ENCODE peak calls at places on chromosomes 6 and 20, in nine cellular contexts. One of them, this sample, is unnamed.

GRCh38 chr6:74410630-74411029 is 714.6 kb downstream of the CD109 start:
- DNase-seq in mammary epithelial cell: no peak
- DNase-seq in H1: no peak
- DNase-seq in cardiac fibroblast: no peak
- DNase-seq in neural progenitor cell: no peak
- DNase-seq in astrocyte: peak
- DNase-seq in stomach: no peak
- DNase-seq in heart left ventricle: no peak
- DNase-seq in A673: no peak
- DNase-seq in this sample: no peak

GRCh38 chr6:140816696-140817095 is 1316.0 kb upstream of the GJE1 start:
- DNase-seq in mammary epithelial cell: no peak
- DNase-seq in H1: no peak
- DNase-seq in cardiac fibroblast: no peak
- DNase-seq in neural progenitor cell: no peak
- DNase-seq in astrocyte: no peak
- DNase-seq in stomach: no peak
- DNase-seq in heart left ventricle: no peak
- DNase-seq in A673: no peak
- DNase-seq in this sample: no peak

GRCh38 chr20:63399596-63400375 is 38.6 kb upstream of the CHRNA4 start:
- DNase-seq in mammary epithelial cell: no peak
- DNase-seq in H1: no peak
- DNase-seq in cardiac fibroblast: no peak
- DNase-seq in neural progenitor cell: no peak
- DNase-seq in astrocyte: no peak
- DNase-seq in stomach: no peak
- DNase-seq in heart left ventricle: no peak
- DNase-seq in A673: no peak
- DNase-seq in this sample: no peak

GRCh38 chr6:90493332-90493731 is 93.5 kb downstream of the MAP3K7 start:
- DNase-seq in mammary epithelial cell: peak
- DNase-seq in H1: no peak
- DNase-seq in cardiac fibroblast: peak
- DNase-seq in neural progenitor cell: no peak
- DNase-seq in astrocyte: peak
- DNase-seq in stomach: no peak
- DNase-seq in heart left ventricle: no peak
- DNase-seq in A673: peak
- DNase-seq in this sample: no peak

GRCh38 chr6:106547961-106548453 is 81.3 kb downstream of the RTN4IP1 start:
- DNase-seq in mammary epithelial cell: peak
- DNase-seq in H1: peak
- DNase-seq in cardiac fibroblast: peak
- DNase-seq in neural progenitor cell: no peak
- DNase-seq in astrocyte: peak
- DNase-seq in stomach: no peak
- DNase-seq in heart left ventricle: no peak
- DNase-seq in A673: no peak
- DNase-seq in this sample: peak

GRCh38 chr6:99980741-99981140 is 13.3 kb downstream of the MCHR2 start:
- DNase-seq in mammary epithelial cell: no peak
- DNase-seq in H1: no peak
- DNase-seq in cardiac fibroblast: no peak
- DNase-seq in neural progenitor cell: no peak
- DNase-seq in astrocyte: no peak
- DNase-seq in stomach: no peak
- DNase-seq in heart left ventricle: no peak
- DNase-seq in A673: no peak
- DNase-seq in this sample: no peak

GRCh38 chr20:39640147-39640546 is 678.0 kb downstream of the DHX35 start:
- DNase-seq in mammary epithelial cell: no peak
- DNase-seq in H1: no peak
- DNase-seq in cardiac fibroblast: no peak
- DNase-seq in neural progenitor cell: no peak
- DNase-seq in astrocyte: no peak
- DNase-seq in stomach: no peak
- DNase-seq in heart left ventricle: no peak
- DNase-seq in A673: no peak
- DNase-seq in this sample: no peak

GRCh38 chr6:34150766-34151165 is 4.9 kb upstream of the GRM4 start:
- DNase-seq in mammary epithelial cell: no peak
- DNase-seq in H1: no peak
- DNase-seq in cardiac fibroblast: no peak
- DNase-seq in neural progenitor cell: peak
- DNase-seq in astrocyte: no peak
- DNase-seq in stomach: no peak
- DNase-seq in heart left ventricle: peak
- DNase-seq in A673: no peak
- DNase-seq in this sample: no peak

GRCh38 chr6:69059413-69059812 is 424.3 kb downstream of the ADGRB3 start:
- DNase-seq in mammary epithelial cell: no peak
- DNase-seq in H1: no peak
- DNase-seq in cardiac fibroblast: no peak
- DNase-seq in neural progenitor cell: no peak
- DNase-seq in astrocyte: no peak
- DNase-seq in stomach: no peak
- DNase-seq in heart left ventricle: no peak
- DNase-seq in A673: no peak
- DNase-seq in this sample: no peak

GRCh38 chr20:22630698-22631097 is 46.3 kb upstream of the FOXA2 start:
- DNase-seq in mammary epithelial cell: no peak
- DNase-seq in H1: no peak
- DNase-seq in cardiac fibroblast: no peak
- DNase-seq in neural progenitor cell: no peak
- DNase-seq in astrocyte: no peak
- DNase-seq in stomach: peak
- DNase-seq in heart left ventricle: no peak
- DNase-seq in A673: no peak
- DNase-seq in this sample: no peak

GRCh38 chr6:116015560-116015959 is 45.1 kb downstream of the FRK start:
- DNase-seq in mammary epithelial cell: no peak
- DNase-seq in H1: no peak
- DNase-seq in cardiac fibroblast: no peak
- DNase-seq in neural progenitor cell: no peak
- DNase-seq in astrocyte: no peak
- DNase-seq in stomach: no peak
- DNase-seq in heart left ventricle: no peak
- DNase-seq in A673: no peak
- DNase-seq in this sample: no peak

GRCh38 chr6:5398530-5398929 is 137.2 kb downstream of the FARS2 start:
- DNase-seq in mammary epithelial cell: peak
- DNase-seq in H1: no peak
- DNase-seq in cardiac fibroblast: peak
- DNase-seq in neural progenitor cell: peak
- DNase-seq in astrocyte: peak
- DNase-seq in stomach: no peak
- DNase-seq in heart left ventricle: no peak
- DNase-seq in A673: peak
- DNase-seq in this sample: no peak

GRCh38 chr6:112231609-112232060 is 22.7 kb downstream of the LAMA4 start:
- DNase-seq in mammary epithelial cell: peak
- DNase-seq in H1: no peak
- DNase-seq in cardiac fibroblast: peak
- DNase-seq in neural progenitor cell: no peak
- DNase-seq in astrocyte: peak
- DNase-seq in stomach: no peak
- DNase-seq in heart left ventricle: no peak
- DNase-seq in A673: no peak
- DNase-seq in this sample: no peak

GRCh38 chr6:41277644-41278043 is 8.8 kb downstream of the TREM1 start:
- DNase-seq in mammary epithelial cell: no peak
- DNase-seq in H1: no peak
- DNase-seq in cardiac fibroblast: no peak
- DNase-seq in neural progenitor cell: no peak
- DNase-seq in astrocyte: no peak
- DNase-seq in stomach: no peak
- DNase-seq in heart left ventricle: no peak
- DNase-seq in A673: no peak
- DNase-seq in this sample: no peak

GRCh38 chr20:42018979-42019378 is 400.8 kb upstream of the CHD6 start:
- DNase-seq in mammary epithelial cell: no peak
- DNase-seq in H1: no peak
- DNase-seq in cardiac fibroblast: no peak
- DNase-seq in neural progenitor cell: peak
- DNase-seq in astrocyte: no peak
- DNase-seq in stomach: no peak
- DNase-seq in heart left ventricle: no peak
- DNase-seq in A673: peak
- DNase-seq in this sample: no peak
- TF ChIP-seq CTCF in mammary epithelial cell: no peak
- TF ChIP-seq CTCF in H1: peak
- TF ChIP-seq CTCF in cardiac fibroblast: no peak
- TF ChIP-seq CTCF in neural progenitor cell: peak
- TF ChIP-seq CTCF in astrocyte: no peak
- TF ChIP-seq CTCF in stomach: no peak
- TF ChIP-seq CTCF in heart left ventricle: no peak
- TF ChIP-seq CTCF in A673: peak
- TF ChIP-seq CTCF in this sample: no peak

DNA sequence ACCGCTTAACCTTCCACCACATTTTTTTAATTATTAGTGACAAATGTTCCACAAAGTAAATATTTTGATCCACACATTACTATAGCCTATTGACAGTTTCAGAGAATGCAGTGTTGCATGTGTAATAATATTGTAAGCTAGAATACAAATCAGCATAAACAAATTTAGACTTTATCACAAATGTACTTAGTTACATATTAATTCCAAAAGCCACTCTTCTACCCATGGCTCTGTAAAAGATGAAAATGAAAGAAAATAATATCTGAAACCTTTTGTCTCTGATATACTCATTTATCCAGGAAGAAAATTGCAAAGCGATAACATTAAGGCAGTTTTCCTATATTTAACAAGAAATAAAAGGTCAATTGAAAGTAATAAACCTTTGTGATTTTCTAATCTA is 954.0 kb upstream of the MAN1A1 start:
- DNase-seq in mammary epithelial cell: no peak
- DNase-seq in H1: no peak
- DNase-seq in cardiac fibroblast: no peak
- DNase-seq in neural progenitor cell: no peak
- DNase-seq in astrocyte: no peak
- DNase-seq in stomach: no peak
- DNase-seq in heart left ventricle: no peak
- DNase-seq in A673: no peak
- DNase-seq in this sample: no peak
- H3K4me3 ChIP-seq in mammary epithelial cell: no peak
- H3K4me3 ChIP-seq in H1: no peak
- H3K4me3 ChIP-seq in cardiac fibroblast: no peak
- H3K4me3 ChIP-seq in neural progenitor cell: no peak
- H3K4me3 ChIP-seq in astrocyte: no peak
- H3K4me3 ChIP-seq in stomach: no peak
- H3K4me3 ChIP-seq in heart left ventricle: no peak
- H3K4me3 ChIP-seq in A673: no peak
- H3K4me3 ChIP-seq in this sample: no peak

GRCh38 chr6:25052181-25052580 is 116.4 kb upstream of the RIPOR2 start:
- DNase-seq in mammary epithelial cell: peak
- DNase-seq in H1: no peak
- DNase-seq in cardiac fibroblast: no peak
- DNase-seq in neural progenitor cell: no peak
- DNase-seq in astrocyte: no peak
- DNase-seq in stomach: no peak
- DNase-seq in heart left ventricle: no peak
- DNase-seq in A673: no peak
- DNase-seq in this sample: no peak

GRCh38 chr6:25051083-25051482 is 115.3 kb upstream of the RIPOR2 start:
- DNase-seq in mammary epithelial cell: no peak
- DNase-seq in H1: no peak
- DNase-seq in cardiac fibroblast: no peak
- DNase-seq in neural progenitor cell: no peak
- DNase-seq in astrocyte: no peak
- DNase-seq in stomach: no peak
- DNase-seq in heart left ventricle: no peak
- DNase-seq in A673: no peak
- DNase-seq in this sample: no peak

GRCh38 chr6:25054469-25054868 is 118.7 kb upstream of the RIPOR2 start:
- DNase-seq in mammary epithelial cell: peak
- DNase-seq in H1: no peak
- DNase-seq in cardiac fibroblast: peak
- DNase-seq in neural progenitor cell: no peak
- DNase-seq in astrocyte: peak
- DNase-seq in stomach: no peak
- DNase-seq in heart left ventricle: no peak
- DNase-seq in A673: peak
- DNase-seq in this sample: no peak

GRCh38 chr6:25056130-25056529 is 120.4 kb upstream of the RIPOR2 start:
- DNase-seq in mammary epithelial cell: no peak
- DNase-seq in H1: no peak
- DNase-seq in cardiac fibroblast: no peak
- DNase-seq in neural progenitor cell: no peak
- DNase-seq in astrocyte: no peak
- DNase-seq in stomach: no peak
- DNase-seq in heart left ventricle: no peak
- DNase-seq in A673: no peak
- DNase-seq in this sample: no peak

GRCh38 chr6:25053875-25054371 is 118.2 kb upstream of the RIPOR2 start:
- DNase-seq in mammary epithelial cell: peak
- DNase-seq in H1: no peak
- DNase-seq in cardiac fibroblast: peak
- DNase-seq in neural progenitor cell: no peak
- DNase-seq in astrocyte: peak
- DNase-seq in stomach: no peak
- DNase-seq in heart left ventricle: no peak
- DNase-seq in A673: peak
- DNase-seq in this sample: no peak
- TF ChIP-seq CTCF in mammary epithelial cell: no peak
- TF ChIP-seq CTCF in H1: no peak
- TF ChIP-seq CTCF in cardiac fibroblast: no peak
- TF ChIP-seq CTCF in neural progenitor cell: no peak
- TF ChIP-seq CTCF in astrocyte: no peak
- TF ChIP-seq CTCF in stomach: no peak
- TF ChIP-seq CTCF in heart left ventricle: no peak
- TF ChIP-seq CTCF in A673: peak
- TF ChIP-seq CTCF in this sample: no peak

DNA sequence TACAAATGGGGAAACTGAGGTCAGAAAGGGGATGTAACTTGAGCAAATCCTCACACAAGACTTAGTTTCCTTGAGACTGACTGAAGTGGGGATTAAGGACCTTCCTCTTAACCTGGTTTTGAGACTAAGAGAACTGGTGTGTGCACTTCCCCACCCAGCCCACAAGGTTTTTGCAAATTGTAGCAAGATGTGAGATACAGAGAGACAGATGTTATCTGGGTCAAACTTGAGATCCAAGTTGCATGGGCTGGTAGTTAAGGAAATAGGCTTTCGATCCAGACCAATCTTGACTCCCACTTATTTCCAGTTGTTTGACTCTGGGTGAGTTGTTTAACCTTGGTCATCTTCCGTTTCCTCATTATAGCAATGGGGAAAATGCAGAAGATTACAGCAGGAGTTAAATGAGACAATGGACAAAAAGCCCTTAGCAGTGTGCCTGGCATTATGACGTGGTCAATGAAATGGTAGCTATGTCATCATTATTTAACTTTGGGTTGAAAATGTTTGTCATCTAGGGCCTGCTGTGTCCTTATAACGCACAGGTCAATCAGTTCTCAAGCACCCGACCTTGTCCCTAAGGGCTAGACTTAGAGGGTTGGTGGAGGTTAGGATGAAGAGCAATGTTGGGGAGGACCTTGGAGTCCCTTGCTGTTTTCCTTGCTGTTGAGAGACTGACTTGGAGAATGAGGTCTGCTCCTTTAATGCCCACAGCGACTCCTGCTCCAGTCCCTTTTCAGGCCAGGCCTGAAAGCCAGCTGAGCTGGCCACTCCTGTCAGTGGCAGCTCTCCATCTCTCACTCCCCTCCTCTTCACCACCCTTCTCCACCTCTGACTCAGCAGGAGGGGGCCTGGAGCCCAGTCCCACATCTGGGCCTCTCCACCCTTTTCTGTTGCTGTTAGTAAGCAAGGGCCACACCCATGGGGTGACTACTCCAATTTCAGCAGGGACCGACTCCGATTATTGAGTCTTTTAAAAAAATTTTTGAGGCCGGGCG is 1.9 kb downstream of the SNX21 start:
- DNase-seq in mammary epithelial cell: no peak
- DNase-seq in H1: no peak
- DNase-seq in cardiac fibroblast: peak
- DNase-seq in neural progenitor cell: no peak
- DNase-seq in astrocyte: peak
- DNase-seq in stomach: no peak
- DNase-seq in heart left ventricle: no peak
- DNase-seq in A673: no peak
- DNase-seq in this sample: no peak
- H3K4me3 ChIP-seq in mammary epithelial cell: no peak
- H3K4me3 ChIP-seq in H1: no peak
- H3K4me3 ChIP-seq in cardiac fibroblast: peak
- H3K4me3 ChIP-seq in neural progenitor cell: no peak
- H3K4me3 ChIP-seq in astrocyte: peak
- H3K4me3 ChIP-seq in stomach: peak
- H3K4me3 ChIP-seq in heart left ventricle: peak
- H3K4me3 ChIP-seq in A673: no peak
- H3K4me3 ChIP-seq in this sample: peak